ENCODE peak calls at places on chromosomes 2 and 18, in four cellular contexts. M is H1, W is H9, D is mesenchymal stem cell. A is an unnamed sample.

GRCh38 chr18:26970637-26971036 is 105.1 kb upstream of the AQP4 start:
- DNase-seq in M (no peak), W (no peak), D (no peak), A (no peak)

GRCh38 chr2:55649211-55649610 is 31.8 kb upstream of the PPP4R3B start:
- DNase-seq in M (no peak), W (no peak), D (no peak), A (no peak)

GRCh38 chr2:191705726-191706125 is 27.8 kb downstream of the NABP1 start:
- DNase-seq in M (no peak), W (no peak), D (no peak), A (no peak)

GRCh38 chr18:23067236-23067635 is 68.0 kb upstream of the CABLES1 start:
- DNase-seq in M (no peak), W (no peak), D (no peak), A (no peak)

GRCh38 chr2:75466708-75467311 is 93.9 kb downstream of the EVA1A start:
- DNase-seq in M (peak; percentile 80), W (peak; percentile 68), D (peak; percentile 36), A (peak; percentile 29)

GRCh38 chr2:48346124-48346536 is 183.8 kb upstream of the STON1 start:
- DNase-seq in M (no peak), W (no peak), D (peak; percentile 88), A (no peak)

GRCh38 chr18:54393648-54394294 is 36.1 kb downstream of the C18orf54 start:
- DNase-seq in M (no peak), W (no peak), D (no peak), A (no peak)

GRCh38 chr2:232761301-232761907 is 15.0 kb downstream of the KCNJ13 start:
- DNase-seq in M (no peak), W (no peak), D (peak; percentile 29), A (no peak)

GRCh38 chr2:150339951-150340350 is 147.5 kb downstream of the RND3 start:
- DNase-seq in M (no peak), W (no peak), D (peak; percentile 34), A (no peak)

GRCh38 chr2:181911830-181912229 is 20.3 kb downstream of the ITPRID2 start:
- DNase-seq in M (no peak), W (no peak), D (no peak), A (no peak)

GRCh38 chr2:124983595-124983994 is 958.5 kb downstream of the CNTNAP5 start:
- DNase-seq in M (no peak), W (no peak), D (peak; percentile 37), A (no peak)

GRCh38 chr2:223076573-223076972 is 24.6 kb downstream of the KCNE4 start:
- DNase-seq in M (no peak), W (no peak), D (peak; percentile 71), A (no peak)

GRCh38 chr2:46394649-46395510 is 84.5 kb upstream of the TMEM247 start:
- DNase-seq in M (no peak), W (peak; percentile 5), D (no peak), A (no peak)

GRCh38 chr2:2639251-2640139 is 308.4 kb upstream of the MYT1L start:
- DNase-seq in M (peak; percentile 35), W (no peak), D (no peak), A (no peak)

GRCh38 chr2:2636813-2637212 is 305.7 kb upstream of the MYT1L start:
- DNase-seq in M (peak; percentile 22), W (no peak), D (no peak), A (no peak)

GRCh38 chr2:2633017-2633416 is 301.9 kb upstream of the MYT1L start:
- DNase-seq in M (no peak), W (no peak), D (no peak), A (no peak)

GRCh38 chr2:2638516-2638915 is 307.4 kb upstream of the MYT1L start:
- DNase-seq in M (peak; percentile 37), W (no peak), D (no peak), A (no peak)

GRCh38 chr2:2635025-2635528 is 304.0 kb upstream of the MYT1L start:
- DNase-seq in M (no peak), W (no peak), D (no peak), A (no peak)
- H3K4me2 ChIP-seq in M (no peak overlapping the region), W (no peak overlapping the region), D (no peak overlapping the region), A (no peak overlapping the region)

DNA sequence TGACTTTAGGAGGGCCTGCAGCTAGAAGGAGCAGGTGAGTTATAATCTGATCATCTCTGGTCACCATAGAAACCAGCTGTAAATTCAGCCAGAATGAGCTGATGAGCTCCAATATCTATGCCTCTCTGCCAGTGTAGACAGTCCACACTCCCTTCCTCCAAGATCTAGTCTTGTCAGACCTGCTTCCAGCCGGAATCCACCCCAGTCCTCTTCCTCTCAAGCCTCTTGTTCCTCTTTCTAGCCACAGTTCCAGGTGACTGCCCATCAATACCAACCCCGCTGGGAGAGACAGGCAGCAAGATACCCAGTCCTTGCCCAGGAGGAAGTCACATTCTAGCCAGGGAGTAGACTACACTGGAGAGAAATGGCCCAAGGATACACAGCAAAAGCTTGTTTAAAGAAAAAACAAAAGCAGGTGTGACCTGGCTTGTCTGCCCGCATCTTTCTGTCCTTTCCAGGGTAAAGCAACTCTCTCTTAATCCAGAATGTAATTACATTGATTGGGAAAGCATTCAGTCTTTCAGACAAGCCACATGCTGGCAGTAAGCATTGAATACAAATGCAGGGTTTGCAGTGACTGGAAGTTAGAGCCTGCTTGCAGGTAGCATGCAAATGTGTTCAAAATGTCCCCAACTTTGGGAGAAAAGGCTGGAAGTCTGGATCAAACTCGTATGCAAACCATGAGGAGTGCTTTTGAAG is 9.0 kb upstream of the SLC35F6 start:
- DNase-seq in M (no peak), W (no peak), D (no peak), A (no peak)
- H2BK15ac ChIP-seq in M (no peak overlapping the region), W (no peak overlapping the region), D (no peak overlapping the region), A (no peak overlapping the region)

GRCh38 chr2:215765729-215766360 is 247.5 kb downstream of the MREG start:
- DNase-seq in M (no peak), W (no peak), D (no peak), A (no peak)
- H2BK12ac ChIP-seq in M (no peak overlapping the region), W (no peak overlapping the region), D (no peak overlapping the region), A (no peak overlapping the region)

GRCh38 chr2:235614900-235615712 is 121.3 kb downstream of the AGAP1 start:
- DNase-seq in M (no peak), W (no peak), D (peak; percentile 19), A (no peak)
- H3K4me2 ChIP-seq in M (no peak overlapping the region), W (no peak overlapping the region), D (peak overlapping the region; percentile 40), A (no peak overlapping the region)

GRCh38 chr2:175461839-175462238 is 280.3 kb upstream of the ATP5MC3 start:
- DNase-seq in M (no peak), W (no peak), D (no peak), A (no peak)

GRCh38 chr2:175464311-175464670 is 282.8 kb upstream of the ATP5MC3 start:
- DNase-seq in M (no peak), W (no peak), D (no peak), A (no peak)

GRCh38 chr2:175457846-175458408 is 276.4 kb upstream of the ATP5MC3 start:
- DNase-seq in M (no peak), W (no peak), D (no peak), A (no peak)

GRCh38 chr2:175463639-175464310 is 282.3 kb upstream of the ATP5MC3 start:
- DNase-seq in M (no peak), W (peak; percentile 43), D (no peak), A (no peak)

DNA sequence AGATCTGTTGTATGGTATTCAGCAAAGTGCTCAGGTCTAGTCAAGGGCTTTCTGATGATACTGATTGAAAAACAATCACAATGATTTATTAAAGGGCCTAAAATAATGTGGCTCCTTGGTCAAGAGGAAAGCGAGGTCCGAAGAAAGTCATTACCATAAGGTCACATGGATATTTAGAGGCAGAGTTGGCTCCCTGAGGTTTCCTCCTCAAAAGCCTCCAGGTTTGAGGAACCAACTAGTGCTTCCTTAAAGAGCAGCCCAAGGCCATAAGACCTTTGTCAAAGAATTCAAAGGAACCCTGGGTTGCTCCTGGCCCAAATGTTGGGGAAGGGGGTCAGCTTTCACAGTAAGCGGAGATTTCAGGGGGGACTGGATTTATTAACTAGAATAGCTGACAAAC is 280.7 kb upstream of the ATP5MC3 start:
- DNase-seq in M (no peak), W (no peak), D (no peak), A (no peak)
- H2BK15ac ChIP-seq in M (no peak overlapping the region), W (no peak overlapping the region), D (no peak overlapping the region), A (no peak overlapping the region)

GRCh38 chr2:174704647-174705046 is 59.6 kb downstream of the CHRNA1 start:
- DNase-seq in M (no peak), W (no peak), D (peak; percentile 20), A (no peak)

GRCh38 chr2:174702541-174702940 is 61.7 kb downstream of the CHRNA1 start:
- DNase-seq in M (no peak), W (no peak), D (no peak), A (no peak)

GRCh38 chr2:174704061-174704460 is 60.2 kb downstream of the CHRNA1 start:
- DNase-seq in M (no peak), W (no peak), D (no peak), A (no peak)

GRCh38 chr2:174708713-174709112 is 55.6 kb downstream of the CHRNA1 start:
- DNase-seq in M (no peak), W (no peak), D (no peak), A (no peak)

GRCh38 chr2:174705321-174705720 is 59.0 kb downstream of the CHRNA1 start:
- DNase-seq in M (no peak), W (no peak), D (no peak), A (no peak)
- H2BK12ac ChIP-seq in M (no peak overlapping the region), W (no peak overlapping the region), D (no peak overlapping the region), A (no peak overlapping the region)

GRCh38 chr2:54464334-54464733 is 8.2 kb downstream of the SPTBN1 start:
- DNase-seq in M (no peak), W (no peak), D (no peak), A (no peak)

GRCh38 chr2:54465143-54465542 is 9.0 kb downstream of the SPTBN1 start:
- DNase-seq in M (no peak), W (no peak), D (peak; percentile 74), A (no peak)

GRCh38 chr2:54459037-54459441 is 2.9 kb downstream of the SPTBN1 start:
- DNase-seq in M (no peak), W (no peak), D (peak; percentile 73), A (no peak)

GRCh38 chr2:54457326-54458023 is 1.3 kb downstream of the SPTBN1 start:
- DNase-seq in M (peak; percentile 69), W (peak; percentile 72), D (peak; percentile 48), A (peak; percentile 27)

DNA sequence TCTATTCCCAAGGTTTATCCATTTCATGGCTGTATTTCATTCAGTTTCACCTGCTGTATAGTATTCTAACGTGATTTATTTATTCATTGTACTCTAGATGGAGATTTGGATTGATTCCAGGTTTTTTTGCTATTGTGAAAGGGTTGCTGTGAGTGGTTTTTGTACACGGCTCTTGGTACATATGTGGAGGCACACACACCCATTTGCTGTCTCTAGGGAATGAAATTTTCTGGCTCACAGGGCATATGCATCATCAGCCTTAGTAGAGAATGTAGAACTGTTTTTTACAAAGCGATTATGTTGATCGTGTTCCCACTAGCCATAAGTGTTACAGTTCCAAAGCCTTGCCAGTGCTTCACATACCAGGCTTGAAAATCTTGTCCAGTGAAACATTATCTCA is 5.1 kb downstream of the SPTBN1 start:
- DNase-seq in M (no peak), W (no peak), D (peak; percentile 36), A (no peak)
- H3K4me2 ChIP-seq in M (no peak overlapping the region), W (no peak overlapping the region), D (no peak overlapping the region), A (no peak overlapping the region)